ENCODE peak calls at places on chromosomes 12 and 14, in five cellular contexts. C is hippocampal formation; N is activated T-helper 9 cell treated with anti-CD3 and anti-CD28 coated beads, Interleukin-2, amount 50 U/mL, for 16 hours; K is A172; Z is ELR. B is an unnamed sample.

GRCh38 chr12:114655934-114656697 is 27.9 kb downstream of the TBX3 start:
- DNase-seq in C (no peak), N (no peak), K (peak), Z (no peak), B (no peak)

GRCh38 chr12:106753526-106753925 is 21.0 kb upstream of the RIC8B start:
- DNase-seq in C (no peak), N (peak), K (no peak), Z (no peak), B (no peak)

GRCh38 chr12:6532051-6532926 is 2.0 kb upstream of the GAPDH start:
- DNase-seq in C (peak), N (peak), K (peak), Z (peak), B (peak)

GRCh38 chr14:91870890-91871289 is 3.6 kb upstream of the TC2N start:
- DNase-seq in C (no peak), N (no peak), K (no peak), Z (no peak), B (no peak)

GRCh38 chr12:97748298-97748697 is 285.7 kb downstream of the RMST start:
- DNase-seq in C (no peak), N (no peak), K (no peak), Z (no peak), B (no peak)

GRCh38 chr12:6180300-6181051 is 19.7 kb upstream of the CD9 start:
- DNase-seq in C (no peak), N (no peak), K (peak), Z (peak), B (no peak)

GRCh38 chr12:64801381-64801780 is 23.1 kb upstream of the TBC1D30 start:
- DNase-seq in C (no peak), N (no peak), K (no peak), Z (peak), B (no peak)

GRCh38 chr14:74213907-74214803 is 25.1 kb upstream of the VSX2 start:
- DNase-seq in C (no peak), N (no peak), K (no peak), Z (no peak), B (no peak)

GRCh38 chr14:75905505-75905904 is 76.3 kb downstream of the TGFB3 start:
- DNase-seq in C (no peak), N (no peak), K (no peak), Z (no peak), B (no peak)

GRCh38 chr12:131871677-131872076 is 22.7 kb upstream of the ULK1 start:
- DNase-seq in C (no peak), N (no peak), K (no peak), Z (no peak), B (no peak)

GRCh38 chr14:92105073-92105844 is 1.1 kb downstream of the ATXN3 start:
- DNase-seq in C (no peak), N (no peak), K (no peak), Z (no peak), B (no peak)

GRCh38 chr12:97560766-97561165 is 98.2 kb downstream of the RMST start:
- DNase-seq in C (no peak), N (no peak), K (no peak), Z (no peak), B (no peak)

GRCh38 chr14:100665518-100666032 is 61.1 kb upstream of the DLK1 start:
- DNase-seq in C (peak), N (no peak), K (peak), Z (no peak), B (no peak)